ENCODE peak calls at places on chromosomes 3 and 15, in ten cellular contexts. G is adrenal gland; J is mammary epithelial cell; R is CD8-positive, alpha-beta memory T cell; M is keratinocyte; N is tibial artery; K is HepG2; L is HL-60; V is CD4-positive, CD25-positive, alpha-beta regulatory T cell; U is A549. X is an unnamed sample.
A peak's percentile ranks its signal among the peaks of the same experiment; 100 is the strongest.

GRCh38 chr3:179336345-179336929 is 11.1 kb upstream of the MFN1 start:
- DNase-seq in G (no peak), J (no peak), R (no peak), M (no peak), N (no peak), K (no peak), L (no peak), V (no peak), U (no peak), X (no peak)

GRCh38 chr3:55899887-55900286 is 412.8 kb upstream of the WNT5A start:
- DNase-seq in G (no peak), J (peak; percentile 6), R (no peak), M (no peak), N (no peak), K (peak; percentile 14), L (no peak), V (no peak), U (no peak), X (no peak)

GRCh38 chr3:23601020-23601822 is 204.5 kb upstream of the UBE2E1 start:
- DNase-seq in G (no peak), J (no peak), R (no peak), M (no peak), N (no peak), K (no peak), L (no peak), V (no peak), U (no peak), X (no peak)

GRCh38 chr15:46442901-46443590 is 808.2 kb downstream of the SQOR start:
- DNase-seq in G (no peak), J (no peak), R (no peak), M (no peak), N (no peak), K (no peak), L (no peak), V (no peak), U (no peak), X (no peak)

GRCh38 chr15:78763111-78763795 is 48.0 kb downstream of the ADAMTS7 start:
- DNase-seq in G (peak; percentile 19), J (no peak), R (no peak), M (no peak), N (no peak), K (no peak), L (no peak), V (no peak), U (no peak), X (no peak)

GRCh38 chr15:100180921-100181320 is 160.9 kb downstream of the ADAMTS17 start:
- DNase-seq in G (no peak), J (no peak), R (no peak), M (no peak), N (no peak), K (no peak), L (no peak), V (no peak), U (no peak), X (no peak)

GRCh38 chr3:23474580-23475357 is 271.6 kb downstream of the UBE2E2 start:
- DNase-seq in G (no peak), J (no peak), R (no peak), M (no peak), N (no peak), K (no peak), L (peak; percentile 47), V (no peak), U (no peak), X (no peak)

GRCh38 chr15:82040862-82041261 is 5.0 kb downstream of the MEX3B start:
- DNase-seq in G (no peak), J (no peak), R (no peak), M (no peak), N (no peak), K (no peak), L (peak; percentile 8), V (no peak), U (no peak), X (no peak)

GRCh38 chr3:49607105-49607591 is 52.9 kb downstream of the BSN start:
- DNase-seq in G (peak; percentile 46), J (peak; percentile 55), R (no peak), M (peak; percentile 60), N (no peak), K (no peak), L (no peak), V (no peak), U (no peak), X (no peak)

GRCh38 chr15:65766422-65767263 is 25.4 kb downstream of the DENND4A start:
- DNase-seq in G (no peak), J (no peak), R (no peak), M (no peak), N (no peak), K (peak; percentile 43), L (no peak), V (no peak), U (peak; percentile 23), X (no peak)

GRCh38 chr3:35654471-35654870 is 15.1 kb downstream of the ARPP21 start:
- DNase-seq in G (no peak), J (no peak), R (no peak), M (no peak), N (no peak), K (no peak), L (no peak), V (no peak), U (no peak), X (peak; percentile 88)

GRCh38 chr3:194608981-194609380 is 24.2 kb downstream of the TMEM44 start:
- DNase-seq in G (no peak), J (no peak), R (no peak), M (no peak), N (no peak), K (no peak), L (no peak), V (no peak), U (no peak), X (no peak)

GRCh38 chr15:67080900-67081431 is 15.6 kb downstream of the SMAD3 start:
- DNase-seq in G (peak; percentile 44), J (peak; percentile 80), R (no peak), M (no peak), N (peak; percentile 62), K (no peak), L (peak; percentile 91), V (peak; percentile 13), U (peak; percentile 71), X (no peak)

GRCh38 chr3:186620213-186621092 is 7.6 kb downstream of the AHSG start:
- DNase-seq in G (no peak), J (no peak), R (no peak), M (no peak), N (no peak), K (no peak), L (no peak), V (no peak), U (no peak), X (no peak)

GRCh38 chr15:89494941-89495637 is 1.3 kb downstream of the RHCG start:
- DNase-seq in G (peak; percentile 36), J (no peak), R (no peak), M (no peak), N (no peak), K (no peak), L (peak; percentile 25), V (no peak), U (peak; percentile 62), X (no peak)

GRCh38 chr3:4474683-4475490 is 7.8 kb upstream of the SUMF1 start:
- DNase-seq in G (peak; percentile 69), J (peak; percentile 56), R (no peak), M (no peak), N (peak; percentile 57), K (no peak), L (peak; percentile 97), V (no peak), U (peak; percentile 16), X (no peak)

GRCh38 chr15:61184431-61184830 is 44.7 kb downstream of the RORA start:
- DNase-seq in G (no peak), J (no peak), R (no peak), M (no peak), N (no peak), K (no peak), L (no peak), V (no peak), U (no peak), X (no peak)

GRCh38 chr3:154684440-154684839 is 254.4 kb upstream of the GPR149 start:
- DNase-seq in G (no peak), J (no peak), R (no peak), M (no peak), N (no peak), K (no peak), L (no peak), V (no peak), U (no peak), X (no peak)

GRCh38 chr3:3281024-3281423 is 101.5 kb upstream of the CRBN start:
- DNase-seq in G (no peak), J (no peak), R (no peak), M (no peak), N (no peak), K (no peak), L (no peak), V (no peak), U (no peak), X (no peak)

GRCh38 chr3:25784971-25785370 is 1.7 kb upstream of the NGLY1 start:
- DNase-seq in G (no peak), J (no peak), R (no peak), M (no peak), N (no peak), K (no peak), L (no peak), V (no peak), U (no peak), X (no peak)
- H3K4me3 ChIP-seq in G (no peak overlapping the region), J (no peak overlapping the region), R (no peak overlapping the region), M (no peak overlapping the region), N (no peak overlapping the region), K (no peak overlapping the region), L (no peak overlapping the region), V (no peak overlapping the region), U (no peak overlapping the region), X (no peak overlapping the region)

GRCh38 chr3:185489462-185489861 is 9.4 kb downstream of the TMEM41A start:
- DNase-seq in G (no peak), J (peak; percentile 17), R (no peak), M (no peak), N (no peak), K (peak; percentile 37), L (no peak), V (no peak), U (no peak), X (no peak)
- H3K27ac ChIP-seq in G (no peak overlapping the region), J (no peak overlapping the region), R (no peak overlapping the region), M (no peak overlapping the region), N (no peak overlapping the region), K (peak overlapping the region; percentile 2), L (no peak overlapping the region), V (no peak overlapping the region), U (no peak overlapping the region), X (no peak overlapping the region)

GRCh38 chr15:92394327-92395175 is 870 bp downstream of the ST8SIA2 start:
- DNase-seq in G (no peak), J (no peak), R (no peak), M (no peak), N (no peak), K (no peak), L (no peak), V (no peak), U (no peak), X (no peak)
- H3K4me3 ChIP-seq in G (no peak overlapping the region), J (peak overlapping the region; percentile 42), R (no peak overlapping the region), M (peak overlapping the region; percentile 55), N (no peak overlapping the region), K (no peak overlapping the region), L (no peak overlapping the region), V (no peak overlapping the region), U (peak overlapping the region; percentile 43), X (no peak overlapping the region)

DNA sequence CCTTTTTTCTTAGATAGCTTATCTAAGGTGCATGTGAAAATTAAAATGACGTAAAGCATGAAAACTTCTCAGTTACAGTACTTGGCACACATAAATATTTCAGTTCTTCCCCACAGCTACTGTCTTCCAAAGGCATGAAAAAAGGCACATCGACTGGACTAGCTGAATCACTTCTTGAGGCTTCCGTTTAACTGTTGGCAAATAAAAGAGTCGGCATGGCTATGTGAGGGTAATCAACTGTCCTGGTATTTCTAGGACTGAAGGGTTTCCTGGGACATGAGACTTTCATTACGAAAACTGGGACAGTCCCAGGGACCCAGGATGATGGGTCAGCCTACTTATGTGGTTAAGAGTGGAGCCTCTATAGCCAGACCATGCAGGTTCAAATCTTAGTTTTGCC is 168.2 kb downstream of the TPRG1 start:
- DNase-seq in G (no peak), J (no peak), R (no peak), M (no peak), N (no peak), K (no peak), L (no peak), V (no peak), U (no peak), X (no peak)
- H3K27ac ChIP-seq in G (no peak overlapping the region), J (no peak overlapping the region), R (no peak overlapping the region), M (no peak overlapping the region), N (no peak overlapping the region), K (no peak overlapping the region), L (no peak overlapping the region), V (no peak overlapping the region), U (no peak overlapping the region), X (no peak overlapping the region)